ENCODE peak calls at places on chromosome 15, in six cellular contexts. One of them, this sample, is unnamed.
A peak's percentile ranks its signal among the peaks of the same experiment; 100 is the strongest.

GRCh38 chr15:57398336-57398735 is 22.0 kb downstream of the CGNL1 start:
- DNase-seq in A673: no peak
- DNase-seq in right atrium auricular region: no peak
- DNase-seq in hepatocyte: no peak
- DNase-seq in foreskin fibroblast: no peak
- DNase-seq in WERI-Rb-1: no peak
- DNase-seq in this sample: no peak

GRCh38 chr15:91942676-91943417 is 89.3 kb downstream of the SLCO3A1 start:
- DNase-seq in right atrium auricular region: peak; percentile 92
- DNase-seq in WERI-Rb-1: no peak
- DNase-seq in A673: peak; percentile 78
- DNase-seq in hepatocyte: peak; percentile 86
- DNase-seq in foreskin fibroblast: peak; percentile 11
- DNase-seq in this sample: peak; percentile 15

GRCh38 chr15:34582461-34583357 is 742 bp downstream of the GOLGA8B start:
- DNase-seq in right atrium auricular region: no peak
- DNase-seq in A673: no peak
- DNase-seq in foreskin fibroblast: peak; percentile 30
- DNase-seq in WERI-Rb-1: peak; percentile 33
- DNase-seq in hepatocyte: peak; percentile 34
- DNase-seq in this sample: no peak

GRCh38 chr15:80561500-80561899 is 133.6 kb upstream of the ABHD17C start:
- DNase-seq in foreskin fibroblast: no peak
- DNase-seq in WERI-Rb-1: no peak
- DNase-seq in right atrium auricular region: no peak
- DNase-seq in hepatocyte: no peak
- DNase-seq in A673: no peak
- DNase-seq in this sample: no peak

GRCh38 chr15:75380773-75381172 is 12.4 kb upstream of the MAN2C1 start:
- DNase-seq in WERI-Rb-1: no peak
- DNase-seq in A673: no peak
- DNase-seq in right atrium auricular region: no peak
- DNase-seq in foreskin fibroblast: no peak
- DNase-seq in hepatocyte: no peak
- DNase-seq in this sample: no peak

GRCh38 chr15:38021259-38021658 is 86.8 kb downstream of the TMCO5A start:
- DNase-seq in WERI-Rb-1: no peak
- DNase-seq in hepatocyte: no peak
- DNase-seq in A673: no peak
- DNase-seq in foreskin fibroblast: no peak
- DNase-seq in right atrium auricular region: no peak
- DNase-seq in this sample: no peak

GRCh38 chr15:75235051-75235673 is 23.0 kb upstream of the GOLGA6C start:
- DNase-seq in hepatocyte: no peak
- DNase-seq in WERI-Rb-1: peak; percentile 27
- DNase-seq in foreskin fibroblast: no peak
- DNase-seq in A673: no peak
- DNase-seq in right atrium auricular region: no peak
- DNase-seq in this sample: no peak

GRCh38 chr15:60020736-60021135 is 16.6 kb downstream of the FOXB1 start:
- DNase-seq in WERI-Rb-1: no peak
- DNase-seq in hepatocyte: no peak
- DNase-seq in foreskin fibroblast: no peak
- DNase-seq in right atrium auricular region: no peak
- DNase-seq in A673: no peak
- DNase-seq in this sample: no peak

GRCh38 chr15:78264304-78265136 is at the start of gene DNAJA4:
- DNase-seq in A673: peak; percentile 63
- DNase-seq in right atrium auricular region: peak; percentile 66
- DNase-seq in hepatocyte: peak; percentile 29
- DNase-seq in foreskin fibroblast: no peak
- DNase-seq in WERI-Rb-1: no peak
- DNase-seq in this sample: no peak

GRCh38 chr15:74917676-74918075 is 11.0 kb upstream of the FAM219B start:
- DNase-seq in right atrium auricular region: no peak
- DNase-seq in hepatocyte: no peak
- DNase-seq in A673: no peak
- DNase-seq in WERI-Rb-1: no peak
- DNase-seq in foreskin fibroblast: no peak
- DNase-seq in this sample: no peak

GRCh38 chr15:99909914-99910313 is 176.7 kb upstream of the LYSMD4 start:
- DNase-seq in hepatocyte: peak; percentile 22
- DNase-seq in A673: no peak
- DNase-seq in WERI-Rb-1: peak; percentile 40
- DNase-seq in foreskin fibroblast: no peak
- DNase-seq in right atrium auricular region: no peak
- DNase-seq in this sample: peak; percentile 23
- TF ChIP-seq CTCF in hepatocyte: peak; percentile 32
- TF ChIP-seq CTCF in A673: peak; percentile 32
- TF ChIP-seq CTCF in WERI-Rb-1: peak; percentile 78
- TF ChIP-seq CTCF in foreskin fibroblast: no peak
- TF ChIP-seq CTCF in right atrium auricular region: no peak
- TF ChIP-seq CTCF in this sample: peak; percentile 91

GRCh38 chr15:39578851-39579486 is 1.9 kb upstream of the THBS1 start:
- DNase-seq in foreskin fibroblast: peak; percentile 10
- DNase-seq in A673: no peak
- DNase-seq in WERI-Rb-1: no peak
- DNase-seq in right atrium auricular region: no peak
- DNase-seq in hepatocyte: no peak
- DNase-seq in this sample: no peak
- TF ChIP-seq CTCF in foreskin fibroblast: peak; percentile 18
- TF ChIP-seq CTCF in A673: no peak
- TF ChIP-seq CTCF in WERI-Rb-1: peak; percentile 11
- TF ChIP-seq CTCF in right atrium auricular region: no peak
- TF ChIP-seq CTCF in hepatocyte: no peak
- TF ChIP-seq CTCF in this sample: no peak

GRCh38 chr15:33309602-33310276 is 1.0 kb upstream of the RYR3 start:
- DNase-seq in A673: peak; percentile 14
- DNase-seq in WERI-Rb-1: peak; percentile 73
- DNase-seq in foreskin fibroblast: no peak
- DNase-seq in hepatocyte: no peak
- DNase-seq in right atrium auricular region: no peak
- DNase-seq in this sample: no peak
- TF ChIP-seq CTCF in A673: peak; percentile 35
- TF ChIP-seq CTCF in WERI-Rb-1: peak; percentile 78
- TF ChIP-seq CTCF in foreskin fibroblast: peak; percentile 23
- TF ChIP-seq CTCF in hepatocyte: peak; percentile 24
- TF ChIP-seq CTCF in right atrium auricular region: no peak
- TF ChIP-seq CTCF in this sample: no peak

DNA sequence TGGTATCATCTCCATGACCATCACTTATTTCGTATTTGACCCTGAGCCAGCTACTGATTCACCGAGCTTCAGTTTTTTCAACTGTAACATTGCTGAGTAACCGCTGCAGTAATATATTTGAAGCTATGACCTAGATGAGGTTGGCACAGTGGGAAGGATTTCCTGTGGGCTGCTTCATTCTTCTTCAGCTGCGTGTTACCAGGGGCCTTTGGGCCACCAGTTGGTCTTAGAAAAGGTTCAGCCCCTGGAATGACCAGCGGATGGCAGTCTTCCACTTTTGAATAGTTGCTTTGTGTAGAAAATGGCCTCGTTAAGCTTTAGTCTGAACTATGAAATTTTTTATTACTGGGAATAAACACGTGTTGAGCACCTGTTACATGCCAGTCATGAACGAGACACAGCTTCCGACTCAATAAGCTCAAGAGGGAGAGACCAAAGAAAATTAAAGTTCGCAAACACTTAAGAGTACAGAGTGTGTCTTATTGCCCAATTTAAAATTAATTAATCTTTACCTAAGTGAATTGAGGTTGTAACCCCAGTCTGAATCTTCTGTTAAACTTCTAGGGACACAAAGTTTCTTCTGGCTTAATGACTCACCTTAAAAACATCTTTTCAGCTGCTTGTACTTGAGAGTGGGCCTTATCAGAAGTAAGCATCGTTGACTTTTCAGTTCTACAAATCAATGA is 57.6 kb upstream of the NR2E3 start:
- DNase-seq in hepatocyte: peak; percentile 74
- DNase-seq in A673: peak; percentile 82
- DNase-seq in right atrium auricular region: no peak
- DNase-seq in foreskin fibroblast: peak; percentile 95
- DNase-seq in WERI-Rb-1: peak; percentile 54
- DNase-seq in this sample: peak; percentile 75
- TF ChIP-seq CTCF in hepatocyte: peak; percentile 56
- TF ChIP-seq CTCF in A673: peak; percentile 72
- TF ChIP-seq CTCF in right atrium auricular region: no peak
- TF ChIP-seq CTCF in foreskin fibroblast: peak; percentile 63
- TF ChIP-seq CTCF in WERI-Rb-1: peak; percentile 66
- TF ChIP-seq CTCF in this sample: peak; percentile 55

GRCh38 chr15:63052128-63052826 is 9.7 kb downstream of the TPM1 start:
- DNase-seq in foreskin fibroblast: no peak
- DNase-seq in right atrium auricular region: no peak
- DNase-seq in A673: no peak
- DNase-seq in hepatocyte: no peak
- DNase-seq in WERI-Rb-1: peak; percentile 29
- DNase-seq in this sample: no peak
- TF ChIP-seq CTCF in foreskin fibroblast: no peak
- TF ChIP-seq CTCF in right atrium auricular region: no peak
- TF ChIP-seq CTCF in A673: no peak
- TF ChIP-seq CTCF in hepatocyte: no peak
- TF ChIP-seq CTCF in WERI-Rb-1: no peak
- TF ChIP-seq CTCF in this sample: no peak

DNA sequence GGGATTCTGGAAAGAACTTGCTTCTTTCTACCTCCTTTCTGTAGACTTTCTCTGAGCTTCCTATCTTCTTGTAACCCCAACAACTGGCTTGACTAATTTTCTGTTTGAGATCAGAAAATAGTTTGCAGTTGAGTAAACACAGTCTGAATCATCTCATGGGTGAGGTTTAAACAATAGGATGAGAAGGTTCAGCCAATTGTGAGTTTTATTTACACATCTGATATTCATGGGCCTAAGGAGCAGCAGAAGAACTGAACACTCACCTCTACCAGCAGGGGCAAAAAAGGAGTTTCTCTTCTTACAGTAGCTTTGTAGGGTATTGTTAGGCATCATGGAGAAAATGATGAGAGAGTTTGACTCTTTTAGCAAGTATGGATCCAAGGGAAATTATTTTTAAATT is 54.2 kb downstream of the DTWD1 start:
- DNase-seq in hepatocyte: no peak
- DNase-seq in WERI-Rb-1: no peak
- DNase-seq in right atrium auricular region: no peak
- DNase-seq in A673: no peak
- DNase-seq in foreskin fibroblast: peak; percentile 78
- DNase-seq in this sample: peak; percentile 31
- TF ChIP-seq CTCF in hepatocyte: no peak
- TF ChIP-seq CTCF in WERI-Rb-1: no peak
- TF ChIP-seq CTCF in right atrium auricular region: no peak
- TF ChIP-seq CTCF in A673: no peak
- TF ChIP-seq CTCF in foreskin fibroblast: peak; percentile 33
- TF ChIP-seq CTCF in this sample: no peak

DNA sequence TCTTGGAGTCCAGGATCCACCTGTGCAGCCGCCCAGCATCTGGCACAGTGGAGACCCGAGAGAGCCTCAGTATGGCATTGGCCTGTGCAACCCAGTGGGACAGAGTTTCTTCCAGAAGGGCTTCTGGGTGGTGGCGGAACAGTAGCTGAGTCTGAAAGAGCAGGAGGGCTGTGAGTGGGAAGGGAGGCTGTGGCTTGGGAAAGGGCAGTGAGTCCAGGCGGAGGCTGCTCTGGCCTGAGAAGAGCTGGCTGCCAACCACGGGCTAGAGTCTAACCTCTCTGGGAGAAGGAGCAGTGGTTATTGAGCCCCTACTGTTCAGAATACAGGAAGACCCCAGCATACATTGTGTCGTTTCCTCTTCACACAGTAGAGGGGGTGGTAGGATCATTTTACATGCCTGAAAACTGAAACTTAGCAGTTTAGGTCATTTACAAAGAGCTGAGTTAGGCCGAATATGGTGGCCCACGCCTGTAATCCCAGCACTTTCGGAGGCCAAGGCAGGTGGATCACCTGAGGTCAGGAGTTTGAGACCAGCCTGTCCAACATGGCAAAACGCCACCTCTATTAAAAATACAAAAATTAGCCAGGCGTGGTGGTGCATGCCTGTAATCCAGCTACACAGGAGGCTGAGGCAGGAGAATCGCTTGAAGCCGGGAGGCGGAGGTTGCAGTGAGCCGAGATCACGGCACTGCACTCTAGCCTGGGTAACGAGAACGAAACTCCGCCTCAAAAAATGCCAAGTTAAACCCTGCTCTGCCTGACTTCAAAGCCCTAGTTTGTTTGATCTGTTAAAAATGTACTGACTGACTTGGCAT is 3.2 kb downstream of the AEN start:
- DNase-seq in hepatocyte: peak; percentile 50
- DNase-seq in A673: peak; percentile 56
- DNase-seq in foreskin fibroblast: no peak
- DNase-seq in right atrium auricular region: no peak
- DNase-seq in WERI-Rb-1: no peak
- DNase-seq in this sample: no peak
- TF ChIP-seq CTCF in hepatocyte: peak; percentile 56
- TF ChIP-seq CTCF in A673: peak; percentile 60
- TF ChIP-seq CTCF in foreskin fibroblast: peak; percentile 10
- TF ChIP-seq CTCF in right atrium auricular region: no peak
- TF ChIP-seq CTCF in WERI-Rb-1: no peak
- TF ChIP-seq CTCF in this sample: no peak

This sample was measured in LNCaP clone FGC.